ENCODE peak calls at places on chromosomes 7 and 10, in seven cellular contexts. One of them, this sample, is unnamed.

GRCh38 chr7:4815609-4816418 is 40.4 kb downstream of the AP5Z1 start:
- DNase-seq in endothelial cell of umbilical vein: no peak
- DNase-seq in IMR-90: no peak
- DNase-seq in HCT116: no peak
- DNase-seq in HepG2: no peak
- DNase-seq in gastrocnemius medialis: no peak
- DNase-seq in right lobe of liver: no peak
- DNase-seq in this sample: no peak

GRCh38 chr10:101569465-101569837 is 18.6 kb downstream of the POLL start:
- DNase-seq in right lobe of liver: no peak
- DNase-seq in IMR-90: no peak
- DNase-seq in gastrocnemius medialis: no peak
- DNase-seq in HepG2: no peak
- DNase-seq in endothelial cell of umbilical vein: no peak
- DNase-seq in HCT116: no peak
- DNase-seq in this sample: no peak

GRCh38 chr7:36396150-36396549 is 6.5 kb downstream of the ANLN start:
- DNase-seq in gastrocnemius medialis: no peak
- DNase-seq in IMR-90: peak
- DNase-seq in HCT116: no peak
- DNase-seq in right lobe of liver: no peak
- DNase-seq in endothelial cell of umbilical vein: no peak
- DNase-seq in HepG2: no peak
- DNase-seq in this sample: no peak

GRCh38 chr10:21475393-21475792 is 50.1 kb downstream of the SKIDA1 start:
- DNase-seq in HCT116: no peak
- DNase-seq in gastrocnemius medialis: no peak
- DNase-seq in endothelial cell of umbilical vein: no peak
- DNase-seq in IMR-90: no peak
- DNase-seq in right lobe of liver: no peak
- DNase-seq in HepG2: peak
- DNase-seq in this sample: no peak

GRCh38 chr7:66250711-66251110 is 45.6 kb downstream of the TPST1 start:
- DNase-seq in endothelial cell of umbilical vein: peak
- DNase-seq in right lobe of liver: no peak
- DNase-seq in gastrocnemius medialis: no peak
- DNase-seq in IMR-90: peak
- DNase-seq in HCT116: no peak
- DNase-seq in HepG2: peak
- DNase-seq in this sample: no peak

GRCh38 chr10:50992972-50993766 is 81.1 kb upstream of the PRKG1 start:
- DNase-seq in gastrocnemius medialis: peak
- DNase-seq in endothelial cell of umbilical vein: no peak
- DNase-seq in HCT116: no peak
- DNase-seq in right lobe of liver: no peak
- DNase-seq in IMR-90: peak
- DNase-seq in HepG2: no peak
- DNase-seq in this sample: no peak

GRCh38 chr10:3470191-3470590 is 297.6 kb upstream of the PITRM1 start:
- DNase-seq in right lobe of liver: no peak
- DNase-seq in gastrocnemius medialis: no peak
- DNase-seq in endothelial cell of umbilical vein: no peak
- DNase-seq in HepG2: no peak
- DNase-seq in IMR-90: no peak
- DNase-seq in HCT116: no peak
- DNase-seq in this sample: no peak

GRCh38 chr7:1857487-1858425 is 187.7 kb downstream of the ELFN1 start:
- DNase-seq in HCT116: no peak
- DNase-seq in IMR-90: no peak
- DNase-seq in right lobe of liver: peak
- DNase-seq in gastrocnemius medialis: no peak
- DNase-seq in endothelial cell of umbilical vein: no peak
- DNase-seq in HepG2: no peak
- DNase-seq in this sample: no peak

GRCh38 chr7:116501425-116502167 is 2.1 kb downstream of the CAV2 start:
- DNase-seq in endothelial cell of umbilical vein: peak
- DNase-seq in gastrocnemius medialis: no peak
- DNase-seq in right lobe of liver: peak
- DNase-seq in HCT116: no peak
- DNase-seq in HepG2: no peak
- DNase-seq in IMR-90: peak
- DNase-seq in this sample: no peak

GRCh38 chr7:48188776-48189520 is 17.7 kb downstream of the ABCA13 start:
- DNase-seq in gastrocnemius medialis: no peak
- DNase-seq in endothelial cell of umbilical vein: peak
- DNase-seq in right lobe of liver: no peak
- DNase-seq in HCT116: no peak
- DNase-seq in HepG2: no peak
- DNase-seq in IMR-90: no peak
- DNase-seq in this sample: no peak

GRCh38 chr10:79472951-79473350 is 27.5 kb upstream of the ZCCHC24 start:
- DNase-seq in HCT116: no peak
- DNase-seq in endothelial cell of umbilical vein: no peak
- DNase-seq in IMR-90: no peak
- DNase-seq in gastrocnemius medialis: no peak
- DNase-seq in right lobe of liver: no peak
- DNase-seq in HepG2: peak
- DNase-seq in this sample: peak

GRCh38 chr7:102004229-102004628 is 186.8 kb downstream of the CUX1 start:
- DNase-seq in HepG2: no peak
- DNase-seq in right lobe of liver: no peak
- DNase-seq in endothelial cell of umbilical vein: no peak
- DNase-seq in IMR-90: peak
- DNase-seq in gastrocnemius medialis: no peak
- DNase-seq in HCT116: no peak
- DNase-seq in this sample: no peak

GRCh38 chr7:143882611-143883078 is 19.3 kb downstream of the TCAF1 start:
- DNase-seq in HCT116: no peak
- DNase-seq in endothelial cell of umbilical vein: peak
- DNase-seq in right lobe of liver: peak
- DNase-seq in HepG2: peak
- DNase-seq in gastrocnemius medialis: peak
- DNase-seq in IMR-90: peak
- DNase-seq in this sample: peak

GRCh38 chr7:5377279-5377678 is 46.4 kb downstream of the TNRC18 start:
- DNase-seq in gastrocnemius medialis: no peak
- DNase-seq in HCT116: no peak
- DNase-seq in HepG2: no peak
- DNase-seq in IMR-90: no peak
- DNase-seq in endothelial cell of umbilical vein: no peak
- DNase-seq in right lobe of liver: no peak
- DNase-seq in this sample: no peak

GRCh38 chr7:132049462-132050304 is 493.3 kb upstream of the PODXL start:
- DNase-seq in gastrocnemius medialis: no peak
- DNase-seq in IMR-90: peak
- DNase-seq in right lobe of liver: no peak
- DNase-seq in HepG2: peak
- DNase-seq in HCT116: peak
- DNase-seq in endothelial cell of umbilical vein: peak
- DNase-seq in this sample: no peak

GRCh38 chr10:34467364-34467763 is 347.7 kb downstream of the PARD3 start:
- DNase-seq in right lobe of liver: no peak
- DNase-seq in HepG2: no peak
- DNase-seq in HCT116: no peak
- DNase-seq in gastrocnemius medialis: no peak
- DNase-seq in IMR-90: no peak
- DNase-seq in endothelial cell of umbilical vein: no peak
- DNase-seq in this sample: no peak

GRCh38 chr7:15305002-15305600 is 256.7 kb downstream of the AGMO start:
- DNase-seq in endothelial cell of umbilical vein: peak
- DNase-seq in HepG2: peak
- DNase-seq in HCT116: peak
- DNase-seq in right lobe of liver: peak
- DNase-seq in IMR-90: peak
- DNase-seq in gastrocnemius medialis: no peak
- DNase-seq in this sample: no peak

GRCh38 chr7:51451751-51452465 is 135.3 kb upstream of the COBL start:
- DNase-seq in HepG2: no peak
- DNase-seq in endothelial cell of umbilical vein: no peak
- DNase-seq in IMR-90: no peak
- DNase-seq in HCT116: no peak
- DNase-seq in gastrocnemius medialis: no peak
- DNase-seq in right lobe of liver: no peak
- DNase-seq in this sample: no peak

GRCh38 chr7:33841031-33841430 is 64.3 kb upstream of the BMPER start:
- DNase-seq in gastrocnemius medialis: no peak
- DNase-seq in right lobe of liver: no peak
- DNase-seq in endothelial cell of umbilical vein: no peak
- DNase-seq in HepG2: no peak
- DNase-seq in IMR-90: no peak
- DNase-seq in HCT116: no peak
- DNase-seq in this sample: no peak

GRCh38 chr7:10931161-10931560 is 42.5 kb upstream of the PHF14 start:
- DNase-seq in HCT116: no peak
- DNase-seq in right lobe of liver: no peak
- DNase-seq in IMR-90: no peak
- DNase-seq in gastrocnemius medialis: no peak
- DNase-seq in HepG2: no peak
- DNase-seq in endothelial cell of umbilical vein: no peak
- DNase-seq in this sample: no peak

GRCh38 chr7:20095441-20095840 is 121.7 kb downstream of the MACC1 start:
- DNase-seq in gastrocnemius medialis: no peak
- DNase-seq in right lobe of liver: no peak
- DNase-seq in HepG2: no peak
- DNase-seq in HCT116: no peak
- DNase-seq in IMR-90: no peak
- DNase-seq in endothelial cell of umbilical vein: no peak
- DNase-seq in this sample: peak

GRCh38 chr7:131355917-131356777 is 28.5 kb downstream of the MKLN1 start:
- DNase-seq in gastrocnemius medialis: no peak
- DNase-seq in HCT116: no peak
- DNase-seq in HepG2: no peak
- DNase-seq in endothelial cell of umbilical vein: no peak
- DNase-seq in right lobe of liver: no peak
- DNase-seq in IMR-90: no peak
- DNase-seq in this sample: no peak

GRCh38 chr10:123808286-123808685 is 83.3 kb downstream of the CPXM2 start:
- DNase-seq in IMR-90: no peak
- DNase-seq in HepG2: no peak
- DNase-seq in HCT116: no peak
- DNase-seq in gastrocnemius medialis: no peak
- DNase-seq in right lobe of liver: no peak
- DNase-seq in endothelial cell of umbilical vein: peak
- DNase-seq in this sample: no peak

GRCh38 chr7:127390186-127390816 is 2.2 kb downstream of the ZNF800 start:
- DNase-seq in right lobe of liver: no peak
- DNase-seq in IMR-90: no peak
- DNase-seq in HCT116: no peak
- DNase-seq in endothelial cell of umbilical vein: no peak
- DNase-seq in gastrocnemius medialis: no peak
- DNase-seq in HepG2: no peak
- DNase-seq in this sample: no peak
- H3K4me3 ChIP-seq in right lobe of liver: no peak
- H3K4me3 ChIP-seq in IMR-90: no peak
- H3K4me3 ChIP-seq in HCT116: no peak
- H3K4me3 ChIP-seq in endothelial cell of umbilical vein: no peak
- H3K4me3 ChIP-seq in gastrocnemius medialis: no peak
- H3K4me3 ChIP-seq in HepG2: peak
- H3K4me3 ChIP-seq in this sample: no peak

GRCh38 chr7:27211694-27212316 is 11.9 kb upstream of the HOXA13 start:
- DNase-seq in HepG2: no peak
- DNase-seq in IMR-90: no peak
- DNase-seq in HCT116: no peak
- DNase-seq in endothelial cell of umbilical vein: no peak
- DNase-seq in gastrocnemius medialis: no peak
- DNase-seq in right lobe of liver: no peak
- DNase-seq in this sample: no peak

GRCh38 chr7:27211084-27211446 is 11.2 kb upstream of the HOXA13 start:
- DNase-seq in IMR-90: no peak
- DNase-seq in gastrocnemius medialis: no peak
- DNase-seq in HCT116: no peak
- DNase-seq in right lobe of liver: no peak
- DNase-seq in endothelial cell of umbilical vein: no peak
- DNase-seq in HepG2: no peak
- DNase-seq in this sample: no peak

GRCh38 chr7:27208998-27209397 is 9.1 kb upstream of the HOXA13 start:
- DNase-seq in right lobe of liver: no peak
- DNase-seq in IMR-90: no peak
- DNase-seq in gastrocnemius medialis: no peak
- DNase-seq in HepG2: no peak
- DNase-seq in HCT116: no peak
- DNase-seq in endothelial cell of umbilical vein: no peak
- DNase-seq in this sample: no peak

GRCh38 chr7:27209933-27210440 is 10.1 kb upstream of the HOXA13 start:
- DNase-seq in HCT116: no peak
- DNase-seq in endothelial cell of umbilical vein: no peak
- DNase-seq in HepG2: no peak
- DNase-seq in right lobe of liver: no peak
- DNase-seq in IMR-90: no peak
- DNase-seq in gastrocnemius medialis: no peak
- DNase-seq in this sample: peak

GRCh38 chr7:27210441-27211083 is 10.7 kb upstream of the HOXA13 start:
- DNase-seq in gastrocnemius medialis: peak
- DNase-seq in endothelial cell of umbilical vein: no peak
- DNase-seq in HCT116: no peak
- DNase-seq in right lobe of liver: peak
- DNase-seq in HepG2: no peak
- DNase-seq in IMR-90: peak
- DNase-seq in this sample: no peak
- TF ChIP-seq POLR2A in gastrocnemius medialis: no peak
- TF ChIP-seq POLR2A in endothelial cell of umbilical vein: no peak
- TF ChIP-seq POLR2A in HCT116: no peak
- TF ChIP-seq POLR2A in right lobe of liver: no peak
- TF ChIP-seq POLR2A in HepG2: no peak
- TF ChIP-seq POLR2A in IMR-90: no peak
- TF ChIP-seq POLR2A in this sample: no peak

DNA sequence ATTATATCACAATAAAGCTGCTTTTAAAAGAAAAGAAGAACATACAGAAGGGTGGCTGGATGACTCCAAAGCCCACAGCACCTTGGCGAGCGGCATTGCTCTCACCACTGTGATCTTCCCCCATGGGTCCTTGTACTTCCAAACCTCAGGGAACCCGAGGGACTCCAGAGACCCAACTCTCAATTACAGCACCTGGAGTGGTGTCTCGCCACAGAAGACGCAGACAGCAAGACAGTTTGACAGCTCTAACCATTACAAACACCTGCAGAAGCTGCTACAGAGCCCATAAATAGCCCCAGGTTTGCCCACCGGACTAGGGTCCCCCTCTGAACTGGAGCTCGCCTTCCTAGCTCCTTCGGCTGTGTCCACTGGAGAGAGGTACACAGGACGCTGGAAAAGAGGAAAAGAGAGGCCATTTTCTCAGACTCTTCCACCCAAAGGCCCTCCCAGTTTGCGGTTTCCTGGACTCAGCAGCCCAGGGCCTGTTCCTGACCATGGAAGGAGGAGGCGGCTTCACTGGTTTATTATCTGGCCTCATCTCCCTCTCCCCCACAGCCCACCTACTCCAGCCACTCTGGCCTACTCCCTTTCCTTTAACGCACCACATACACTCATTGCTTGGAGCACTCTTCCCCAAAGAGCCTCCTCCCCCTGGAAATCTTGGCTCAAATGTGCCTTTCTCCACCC is 1.9 kb downstream of the PIK3AP1 start:
- DNase-seq in gastrocnemius medialis: no peak
- DNase-seq in IMR-90: no peak
- DNase-seq in right lobe of liver: no peak
- DNase-seq in HCT116: no peak
- DNase-seq in endothelial cell of umbilical vein: no peak
- DNase-seq in HepG2: no peak
- DNase-seq in this sample: no peak
- H3K4me3 ChIP-seq in gastrocnemius medialis: peak
- H3K4me3 ChIP-seq in IMR-90: no peak
- H3K4me3 ChIP-seq in right lobe of liver: peak
- H3K4me3 ChIP-seq in HCT116: no peak
- H3K4me3 ChIP-seq in endothelial cell of umbilical vein: no peak
- H3K4me3 ChIP-seq in HepG2: no peak
- H3K4me3 ChIP-seq in this sample: no peak

GRCh38 chr10:25101466-25101865 is 73.3 kb upstream of the GPR158 start:
- DNase-seq in endothelial cell of umbilical vein: no peak
- DNase-seq in gastrocnemius medialis: no peak
- DNase-seq in HepG2: no peak
- DNase-seq in IMR-90: no peak
- DNase-seq in right lobe of liver: no peak
- DNase-seq in HCT116: no peak
- DNase-seq in this sample: no peak
- TF ChIP-seq POLR2A in endothelial cell of umbilical vein: no peak
- TF ChIP-seq POLR2A in gastrocnemius medialis: no peak
- TF ChIP-seq POLR2A in HepG2: no peak
- TF ChIP-seq POLR2A in IMR-90: no peak
- TF ChIP-seq POLR2A in right lobe of liver: no peak
- TF ChIP-seq POLR2A in HCT116: no peak
- TF ChIP-seq POLR2A in this sample: no peak

This sample was measured in lower leg skin.